ENCODE peak calls at places on chromosome 2, in six cellular contexts. P, I, X, G, U and N are unnamed samples.

GRCh38 chr2:42503291-42503690 is 9.5 kb upstream of the KCNG3 start:
- DNase-seq in I (no peak), G (no peak), U (no peak), P (no peak), X (no peak), N (no peak)

GRCh38 chr2:240463274-240463865 is 27.9 kb downstream of the GPC1 start:
- DNase-seq in G (no peak), U (no peak), I (no peak), X (no peak), P (no peak), N (no peak)

GRCh38 chr2:168231609-168232241 is 15.7 kb downstream of the STK39 start:
- DNase-seq in P (no peak), I (no peak), X (no peak), G (no peak), U (no peak), N (no peak)

GRCh38 chr2:109707281-109708147 is 86.6 kb upstream of the RGPD5 start:
- DNase-seq in G (no peak), P (no peak), X (no peak), I (no peak), U (no peak), N (no peak)

GRCh38 chr2:221070106-221070505 is 502.0 kb downstream of the EPHA4 start:
- DNase-seq in X (no peak), G (no peak), P (no peak), I (no peak), U (no peak), N (no peak)

GRCh38 chr2:88590998-88591613 is 36.2 kb downstream of the EIF2AK3 start:
- DNase-seq in P (no peak), U (peak; percentile 4), G (peak; percentile 87), I (peak; percentile 0), X (peak; percentile 41), N (peak; percentile 44)

GRCh38 chr2:230995821-230996220 is at the start of gene SPATA3:
- DNase-seq in P (no peak), U (no peak), X (no peak), G (no peak), I (no peak), N (no peak)

GRCh38 chr2:241739651-241740050 is 5.2 kb downstream of the D2HGDH start:
- DNase-seq in P (no peak), G (peak; percentile 14), I (no peak), U (no peak), X (no peak), N (no peak)

GRCh38 chr2:118846667-118847446 is 591 bp downstream of the EN1 start:
- DNase-seq in G (peak; percentile 29), U (no peak), P (no peak), I (no peak), X (no peak), N (no peak)

GRCh38 chr2:216596986-216597509 is 36.2 kb upstream of the IGFBP2 start:
- DNase-seq in P (no peak), G (peak; percentile 33), X (no peak), U (no peak), I (no peak), N (no peak)

GRCh38 chr2:113390133-113390849 is 47.2 kb upstream of the ZNG1B start:
- DNase-seq in G (peak; percentile 93), X (peak; percentile 72), U (peak; percentile 31), P (peak; percentile 14), I (no peak), N (peak; percentile 63)

GRCh38 chr2:69141081-69141480 is 128.1 kb downstream of the ANTXR1 start:
- DNase-seq in X (no peak), U (no peak), I (no peak), P (no peak), G (no peak), N (no peak)

GRCh38 chr2:218885981-218886447 is 5.4 kb downstream of the WNT10A start:
- DNase-seq in G (no peak), U (no peak), P (no peak), I (no peak), X (no peak), N (no peak)

GRCh38 chr2:27078267-27079194 is at the start of gene EMILIN1:
- DNase-seq in G (peak; percentile 99), U (no peak), P (no peak), I (no peak), X (no peak), N (no peak)

GRCh38 chr2:177599956-177600355 is 207.4 kb downstream of the AGPS start:
- DNase-seq in G (no peak), P (no peak), X (no peak), I (no peak), U (no peak), N (no peak)

GRCh38 chr2:85765081-85765731 is 11.4 kb downstream of the ATOH8 start:
- DNase-seq in X (no peak), I (peak; percentile 55), G (no peak), U (no peak), P (no peak), N (no peak)

GRCh38 chr2:63819765-63820717 is 21.7 kb upstream of the UGP2 start:
- DNase-seq in I (no peak), U (no peak), P (no peak), X (no peak), G (peak; percentile 67), N (no peak)

GRCh38 chr2:74373985-74374384 is 6.1 kb downstream of the DCTN1 start:
- DNase-seq in G (no peak), P (no peak), I (peak; percentile 11), X (no peak), U (no peak), N (no peak)

GRCh38 chr2:55500025-55500424 is 19.5 kb upstream of the CFAP36 start:
- DNase-seq in I (no peak), U (no peak), P (no peak), G (peak; percentile 71), X (no peak), N (no peak)

GRCh38 chr2:209696836-209697711 is 74.6 kb upstream of the UNC80 start:
- DNase-seq in U (no peak), X (no peak), G (no peak), P (no peak), I (no peak), N (no peak)

GRCh38 chr2:165568361-165568760 is 98.9 kb downstream of the CSRNP3 start:
- DNase-seq in G (no peak), P (no peak), X (no peak), I (no peak), U (no peak), N (no peak)

GRCh38 chr2:38581193-38582147 is 21.3 kb downstream of the HNRNPLL start:
- DNase-seq in P (no peak), X (peak; percentile 52), G (peak; percentile 92), U (no peak), I (peak; percentile 72), N (peak; percentile 56)